ENCODE peak calls at places on chromosomes 12 and 14, in four cellular contexts. E, Q, I and Z are unnamed samples.

GRCh38 chr14:31263485-31264133 is 56.0 kb upstream of the HECTD1 start:
- DNase-seq in Q (peak; percentile 21), E (peak; percentile 91), I (no peak), Z (no peak)

GRCh38 chr14:30861200-30861599 is 13.2 kb upstream of the COCH start:
- DNase-seq in I (no peak), E (no peak), Q (no peak), Z (no peak)

GRCh38 chr12:124406043-124406442 is 111.2 kb downstream of the RFLNA start:
- DNase-seq in I (no peak), Q (no peak), E (no peak), Z (no peak)

GRCh38 chr12:66636771-66637170 is 42.1 kb downstream of the GRIP1 start:
- DNase-seq in I (no peak), Q (no peak), E (no peak), Z (no peak)

GRCh38 chr12:81274619-81275018 is 196.7 kb downstream of the ACSS3 start:
- DNase-seq in I (no peak), Q (no peak), E (no peak), Z (no peak)

GRCh38 chr14:32724864-32725550 is 213.7 kb upstream of the NPAS3 start:
- DNase-seq in Q (no peak), E (no peak), I (no peak), Z (no peak)

GRCh38 chr14:33679461-33680225 is 271.2 kb downstream of the EGLN3 start:
- DNase-seq in E (no peak), I (no peak), Q (no peak), Z (no peak)

GRCh38 chr12:132061641-132062430 is 82.3 kb downstream of the DDX51 start:
- DNase-seq in Q (no peak), E (no peak), I (no peak), Z (no peak)

GRCh38 chr14:55874785-55875184 is 243.4 kb upstream of the PELI2 start:
- DNase-seq in Q (no peak), E (no peak), I (no peak), Z (no peak)

GRCh38 chr14:61872452-61872851 is 110.2 kb downstream of the SNAPC1 start:
- DNase-seq in Q (no peak), E (no peak), I (peak; percentile 73), Z (no peak)

GRCh38 chr12:2490746-2491145 is 304.0 kb upstream of the FKBP4 start:
- DNase-seq in I (no peak), Q (no peak), E (no peak), Z (no peak)

GRCh38 chr12:109532721-109533486 is 40.4 kb downstream of the MMAB start:
- DNase-seq in Q (no peak), I (no peak), E (no peak), Z (no peak)

GRCh38 chr14:52951730-52952481 is 1.1 kb upstream of the FERMT2 start:
- DNase-seq in E (peak; percentile 73), I (no peak), Q (no peak), Z (no peak)

GRCh38 chr14:38536376-38537038 is 280.6 kb upstream of the CLEC14A start:
- DNase-seq in I (no peak), E (no peak), Q (no peak), Z (no peak)

GRCh38 chr12:123907726-123908476 is 64.7 kb downstream of the CCDC92 start:
- DNase-seq in Q (no peak), I (no peak), E (no peak), Z (no peak)

GRCh38 chr12:129902371-129903091 is 1.3 kb downstream of the TMEM132D start:
- DNase-seq in I (no peak), Q (no peak), E (no peak), Z (no peak)

GRCh38 chr14:49505026-49505766 is 81.0 kb downstream of the RPS29 start:
- DNase-seq in I (no peak), Q (peak; percentile 19), E (no peak), Z (no peak)

GRCh38 chr14:60757617-60758016 is 23.1 kb downstream of the MNAT1 start:
- DNase-seq in E (no peak), I (no peak), Q (no peak), Z (no peak)

GRCh38 chr14:60760209-60760608 is 25.6 kb downstream of the MNAT1 start:
- DNase-seq in E (no peak), Q (no peak), I (no peak), Z (no peak)

GRCh38 chr14:60758875-60759274 is 24.3 kb downstream of the MNAT1 start:
- DNase-seq in E (no peak), Q (no peak), I (no peak), Z (no peak)

GRCh38 chr14:60753264-60754126 is 18.9 kb downstream of the MNAT1 start:
- DNase-seq in E (no peak), Q (no peak), I (peak; percentile 87), Z (no peak)

DNA sequence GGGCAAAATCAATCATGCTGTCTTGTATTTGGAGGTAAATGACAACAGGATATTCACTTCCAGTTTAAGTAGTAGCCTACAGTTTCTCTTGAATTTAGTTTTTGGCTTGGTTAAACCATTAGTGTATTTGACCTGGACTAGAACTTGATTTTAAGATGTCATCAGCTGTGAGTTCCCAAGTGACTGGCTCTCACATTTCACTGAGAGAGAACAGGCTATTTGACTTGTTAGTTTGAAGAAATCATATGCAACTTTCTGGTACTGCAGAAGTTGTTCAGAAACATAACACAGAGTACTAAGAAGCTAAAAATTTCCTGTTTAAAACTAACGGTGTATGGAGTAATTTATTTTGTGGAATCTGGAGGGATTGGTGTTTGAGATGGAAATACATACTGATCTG is 22.3 kb downstream of the MNAT1 start:
- DNase-seq in E (no peak), I (no peak), Q (no peak), Z (no peak)
- H3K9ac ChIP-seq in E (no peak overlapping the region), I (no peak overlapping the region), Q (no peak overlapping the region), Z (no peak overlapping the region)

GRCh38 chr14:81400202-81400678 is at the start of gene STON2:
- DNase-seq in Q (no peak), E (no peak), I (no peak), Z (no peak)
- TF ChIP-seq SUZ12 in Q (no peak), E (no peak), I (no peak), Z (no peak)

DNA sequence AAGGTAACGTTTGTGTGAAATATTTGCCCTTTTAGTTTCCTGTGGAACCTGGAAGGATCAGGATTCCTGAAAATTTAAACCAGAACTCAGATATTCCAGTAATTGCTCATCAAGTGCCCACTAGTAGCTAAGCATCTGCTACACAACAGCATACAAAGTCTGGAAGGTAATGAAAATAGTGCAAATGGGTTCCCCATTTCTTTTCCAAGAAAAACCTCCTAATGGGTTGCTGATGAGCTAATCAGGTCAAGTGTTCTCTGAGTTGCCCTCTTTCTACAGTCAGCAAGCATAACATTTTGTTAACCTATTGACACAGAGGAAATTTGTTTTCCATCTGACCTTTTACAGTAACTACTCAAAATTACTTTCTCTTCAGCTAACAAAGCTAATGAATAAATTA is 83.6 kb upstream of the PMCH start:
- DNase-seq in E (no peak), Q (no peak), I (no peak), Z (no peak)
- H3K9ac ChIP-seq in E (no peak overlapping the region), Q (no peak overlapping the region), I (no peak overlapping the region), Z (no peak overlapping the region)

GRCh38 chr14:21748869-21749303 is 75.3 kb upstream of the OR4E1 start:
- DNase-seq in I (no peak), E (peak; percentile 56), Q (peak; percentile 23), Z (peak; percentile 42)
- TF ChIP-seq SUZ12 in I (no peak), E (no peak), Q (no peak), Z (no peak)

GRCh38 chr12:49230176-49230575 is 34.7 kb upstream of the TUBA1C start:
- DNase-seq in Q (no peak), E (no peak), I (no peak), Z (no peak)

GRCh38 chr12:49233842-49234526 is 30.9 kb upstream of the TUBA1C start:
- DNase-seq in I (peak; percentile 35), E (no peak), Q (no peak), Z (no peak)

GRCh38 chr12:49230810-49231209 is 34.1 kb upstream of the TUBA1C start:
- DNase-seq in Q (no peak), I (no peak), E (no peak), Z (no peak)

GRCh38 chr12:49231881-49232650 is 32.8 kb upstream of the TUBA1C start:
- DNase-seq in I (no peak), Q (no peak), E (no peak), Z (no peak)

DNA sequence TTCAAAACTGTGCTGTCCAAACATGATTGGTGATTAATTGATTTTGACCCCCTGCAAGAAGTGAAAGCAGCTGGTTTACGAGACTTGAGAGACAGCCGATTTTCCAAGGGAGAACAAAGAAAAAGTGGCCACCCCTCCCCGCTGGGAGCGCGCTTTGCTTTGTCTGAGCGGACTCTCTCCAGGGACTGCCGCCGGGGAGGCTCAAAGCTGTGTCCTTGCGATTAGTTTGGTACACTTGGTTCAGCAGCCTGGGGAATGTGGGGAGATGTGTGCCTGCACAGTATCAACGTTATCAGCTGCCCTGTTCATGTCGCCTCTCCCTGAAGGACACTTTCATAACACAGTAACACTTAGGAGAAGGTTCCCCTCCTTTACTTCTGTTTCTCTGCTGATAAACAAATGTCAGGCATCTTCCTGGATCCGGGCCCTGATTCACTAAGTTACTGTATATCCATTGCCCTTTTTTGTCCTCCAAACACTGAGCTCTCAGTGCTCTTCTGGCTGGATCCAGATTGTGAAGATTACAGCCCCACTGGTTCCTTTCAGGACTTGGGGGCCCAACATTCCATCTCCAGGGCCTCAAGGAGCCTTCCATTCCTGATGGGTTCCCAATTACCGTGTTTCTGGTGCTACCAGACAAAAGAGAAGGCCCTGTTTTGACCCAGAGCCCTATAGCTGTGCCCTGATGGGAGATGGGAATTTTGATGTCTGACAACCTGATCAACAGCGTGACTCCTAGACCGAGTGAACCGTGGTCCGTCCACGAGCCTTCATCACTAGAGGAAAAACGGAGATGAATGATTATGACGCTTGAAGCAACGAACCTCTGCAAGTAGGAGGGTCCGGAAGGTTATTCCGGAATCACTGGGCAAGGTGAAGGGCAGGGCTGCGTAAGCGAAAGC is 31.7 kb upstream of the TUBA1C start:
- DNase-seq in E (peak; percentile 30), Q (no peak), I (no peak), Z (no peak)
- H3K9ac ChIP-seq in E (peak overlapping the region; percentile 34), Q (no peak overlapping the region), I (peak overlapping the region; percentile 59), Z (peak overlapping the region; percentile 63)